ENCODE peak calls at places on chromosomes 16 and 17, in five cellular contexts. R is K562, M is H1, C is HepG2, F is GM12878. O is an unnamed sample.

GRCh38 chr16:56302506-56302905 is 111.2 kb downstream of the GNAO1 start:
- DNase-seq in R (no peak), M (no peak), C (no peak), F (no peak), O (no peak)

GRCh38 chr17:77269696-77270681 is 129.2 kb downstream of the SEC14L1 start:
- DNase-seq in R (no peak), M (no peak), C (no peak), F (no peak), O (no peak)

GRCh38 chr17:40415390-40415789 is 2.3 kb downstream of the TOP2A start:
- DNase-seq in R (peak), M (no peak), C (peak), F (no peak), O (no peak)

GRCh38 chr17:40071720-40072480 is 9.1 kb downstream of the THRA start:
- DNase-seq in R (no peak), M (no peak), C (peak), F (no peak), O (no peak)

GRCh38 chr17:44105941-44106340 is 17.5 kb downstream of the HDAC5 start:
- DNase-seq in R (no peak), M (no peak), C (no peak), F (no peak), O (no peak)

GRCh38 chr17:82318169-82318498 is 726 bp upstream of the CD7 start:
- DNase-seq in R (no peak), M (no peak), C (no peak), F (no peak), O (no peak)

GRCh38 chr16:88389621-88390160 is 6.9 kb downstream of the ZNF469 start:
- DNase-seq in R (no peak), M (no peak), C (no peak), F (no peak), O (no peak)

GRCh38 chr16:67244387-67245188 is 2.7 kb downstream of the FHOD1 start:
- DNase-seq in R (peak), M (no peak), C (no peak), F (peak), O (peak)

GRCh38 chr17:66737524-66737923 is 97.4 kb upstream of the CACNG5 start:
- DNase-seq in R (no peak), M (peak), C (no peak), F (no peak), O (no peak)

GRCh38 chr17:29051731-29052130 is 8.8 kb downstream of the PIPOX start:
- DNase-seq in R (no peak), M (no peak), C (no peak), F (no peak), O (no peak)

GRCh38 chr17:5541610-5542202 is 42.6 kb downstream of the NLRP1 start:
- DNase-seq in R (no peak), M (peak), C (no peak), F (no peak), O (no peak)

GRCh38 chr17:27602721-27603445 is 28.1 kb upstream of the LGALS9 start:
- DNase-seq in R (peak), M (peak), C (peak), F (no peak), O (no peak)

GRCh38 chr16:85296859-85297698 is 184.8 kb upstream of the CIBAR2 start:
- DNase-seq in R (peak), M (no peak), C (peak), F (no peak), O (peak)

GRCh38 chr17:34306466-34306865 is 12.8 kb upstream of the CCL8 start:
- DNase-seq in R (peak), M (peak), C (no peak), F (no peak), O (no peak)
- TF ChIP-seq SRF in R (no peak), M (no peak), C (no peak), F (no peak), O (no peak)

GRCh38 chr16:68642047-68642435 is 3.1 kb upstream of the CDH3 start:
- DNase-seq in R (no peak), M (no peak), C (no peak), F (no peak), O (no peak)

GRCh38 chr16:68643227-68643626 is 1.9 kb upstream of the CDH3 start:
- DNase-seq in R (no peak), M (no peak), C (no peak), F (no peak), O (no peak)

GRCh38 chr16:68642436-68643064 is 2.6 kb upstream of the CDH3 start:
- DNase-seq in R (no peak), M (peak), C (no peak), F (no peak), O (no peak)

GRCh38 chr16:68643847-68644246 is 1.3 kb upstream of the CDH3 start:
- DNase-seq in R (no peak), M (no peak), C (no peak), F (no peak), O (no peak)

DNA sequence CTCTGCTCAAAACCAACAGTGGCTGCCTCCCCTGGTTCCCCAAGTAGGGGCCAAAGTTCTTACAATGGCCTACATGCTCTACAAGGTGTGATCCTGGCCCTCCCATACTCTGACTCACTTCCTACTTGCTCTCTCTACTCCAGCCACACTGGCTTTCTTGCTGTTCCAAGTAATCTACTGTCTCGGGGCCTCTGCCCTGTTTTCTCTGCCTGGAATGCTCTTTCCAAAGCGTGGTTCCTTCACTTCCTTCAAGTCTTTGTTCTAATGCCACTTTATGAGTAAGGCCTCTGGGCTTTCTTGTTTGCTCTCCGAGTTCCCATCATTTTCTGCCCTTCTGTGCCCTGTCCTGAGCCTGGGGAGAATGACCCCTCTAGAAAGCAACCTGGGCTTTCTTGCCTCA is 4.1 kb upstream of the CDH3 start:
- DNase-seq in R (no peak), M (no peak), C (no peak), F (no peak), O (no peak)
- TF ChIP-seq YY1 in R (no peak), M (no peak), C (no peak), F (no peak), O (no peak)

DNA sequence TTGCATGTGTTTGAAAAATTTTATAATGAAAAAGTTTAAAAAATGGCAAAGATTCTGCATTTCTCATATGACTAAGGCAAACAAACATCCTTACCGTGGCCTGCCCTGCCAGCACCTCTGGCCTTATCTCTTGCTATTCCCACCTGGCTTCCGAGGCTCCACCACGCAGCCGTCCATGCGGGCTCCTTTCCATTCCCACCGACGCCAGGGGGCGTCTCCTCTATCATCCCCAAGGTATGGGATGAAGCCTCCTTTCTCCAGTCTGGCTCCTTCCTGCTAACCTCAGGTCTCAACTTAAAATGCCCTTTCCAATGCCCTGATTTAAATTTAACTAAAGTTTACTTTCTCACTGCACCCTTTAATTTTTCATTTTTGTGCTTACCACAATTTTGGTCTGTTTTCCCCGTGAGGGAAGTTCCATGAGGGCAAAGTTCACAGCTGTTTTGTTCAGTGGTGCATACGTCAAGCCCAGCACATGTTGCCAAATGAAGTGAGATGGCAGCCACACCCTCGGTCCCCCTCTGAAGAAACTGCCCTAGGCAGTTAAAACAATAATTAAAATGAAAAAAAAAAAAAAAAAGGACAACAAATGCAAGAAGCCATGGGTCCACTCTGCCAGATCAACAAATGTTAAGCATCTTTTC is 13.3 kb upstream of the SDK2 start:
- DNase-seq in R (peak), M (no peak), C (peak), F (no peak), O (peak)
- TF ChIP-seq SRF in R (no peak), M (no peak), C (no peak), F (no peak), O (no peak)

DNA sequence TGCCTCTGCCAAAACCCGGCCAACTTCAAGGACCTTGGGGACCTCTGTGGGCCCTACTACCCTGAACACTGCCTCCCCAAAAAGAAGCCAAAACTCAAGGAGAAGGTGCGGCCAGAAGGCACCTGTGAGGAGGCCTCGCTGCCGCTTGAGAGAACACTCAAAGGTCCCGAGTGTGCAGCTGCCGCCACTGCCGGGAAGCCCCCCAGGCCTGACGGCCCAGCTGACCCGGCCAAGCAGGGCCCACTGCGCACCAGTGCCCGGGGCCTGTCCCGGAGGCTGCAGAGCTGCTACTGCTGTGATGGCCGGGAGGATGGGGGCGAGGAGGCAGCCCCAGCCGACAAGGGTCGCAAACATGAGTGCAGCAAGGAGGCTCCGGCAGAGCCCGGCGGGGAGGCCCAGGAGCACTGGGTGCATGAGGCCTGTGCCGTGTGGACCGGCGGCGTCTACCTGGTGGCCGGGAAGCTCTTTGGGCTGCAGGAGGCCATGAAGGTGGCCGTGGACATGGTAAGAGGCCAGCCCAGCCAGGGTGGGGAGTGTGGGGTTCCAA is 38.7 kb downstream of the SREBF1 start:
- DNase-seq in R (no peak), M (no peak), C (no peak), F (no peak), O (no peak)
- TF ChIP-seq YY1 in R (no peak), M (no peak), C (no peak), F (no peak), O (no peak)

GRCh38 chr17:1134634-1135324 is 45.0 kb downstream of the ABR start:
- DNase-seq in R (no peak), M (no peak), C (no peak), F (no peak), O (no peak)
- TF ChIP-seq SRF in R (no peak), M (no peak), C (no peak), F (no peak), O (no peak)

DNA sequence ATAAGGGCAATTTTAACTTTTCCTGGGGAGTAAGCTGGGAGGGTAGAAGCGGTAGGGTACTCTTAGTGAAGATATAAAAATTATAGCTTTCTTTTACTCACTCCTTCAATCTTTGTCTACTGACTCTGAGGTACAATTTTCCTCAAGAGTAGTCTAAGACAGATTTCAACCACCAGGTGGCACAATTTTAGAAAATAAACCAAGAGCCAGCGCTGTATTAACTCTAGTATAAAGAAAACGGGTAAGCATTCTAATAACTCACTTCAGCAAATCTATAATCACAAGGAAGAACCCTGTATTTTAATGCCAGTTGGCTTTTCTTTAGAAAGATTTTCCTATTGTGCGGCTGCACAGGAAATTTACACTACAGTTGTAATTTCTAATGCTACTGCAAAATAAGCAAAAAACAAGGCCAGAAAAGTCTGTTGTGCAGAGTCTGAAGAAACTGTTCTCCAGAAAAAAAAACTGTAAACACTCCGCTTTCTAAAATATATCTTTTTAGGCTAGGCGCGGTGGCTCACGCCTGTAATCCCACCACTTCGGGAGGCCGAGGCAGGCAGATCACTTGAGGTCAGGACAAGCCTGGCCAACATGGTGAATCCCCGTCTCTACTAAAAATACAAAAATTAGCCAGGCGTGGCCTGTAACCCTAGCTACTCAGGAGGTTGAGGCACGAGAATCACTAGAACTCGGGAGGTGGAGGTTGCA is 1.9 kb downstream of the CMC2 start:
- DNase-seq in R (peak), M (no peak), C (peak), F (no peak), O (peak)
- TF ChIP-seq YY1 in R (no peak), M (no peak), C (no peak), F (no peak), O (no peak)

GRCh38 chr17:292531-293382 is 59.9 kb downstream of the RPH3AL start:
- DNase-seq in R (no peak), M (no peak), C (no peak), F (no peak), O (no peak)
- TF ChIP-seq SRF in R (no peak), M (no peak), C (no peak), F (no peak), O (no peak)

GRCh38 chr17:81184596-81184995 is 18.6 kb upstream of the AATK start:
- DNase-seq in R (no peak), M (no peak), C (no peak), F (no peak), O (no peak)
- TF ChIP-seq YY1 in R (no peak), M (no peak), C (no peak), F (no peak), O (no peak)

GRCh38 chr17:45143767-45144198 is 4.5 kb upstream of the HEXIM1 start:
- DNase-seq in R (peak), M (no peak), C (no peak), F (no peak), O (no peak)
- TF ChIP-seq SRF in R (no peak), M (no peak), C (no peak), F (no peak), O (no peak)

O was measured in HCT116.